ENCODE peak calls at places on chromosomes 2 and 18, in five cellular contexts. D, L, G, C and E are unnamed samples.
A peak's percentile ranks its signal among the peaks of the same experiment; 100 is the strongest.

GRCh38 chr2:2484301-2484700 is 153.2 kb upstream of the MYT1L start:
- DNase-seq in D (no peak), L (no peak), G (no peak), C (no peak), E (no peak)

GRCh38 chr18:1014496-1014895 is 109.8 kb downstream of the ADCYAP1 start:
- DNase-seq in D (no peak), L (no peak), G (no peak), C (no peak), E (no peak)

GRCh38 chr2:151927501-151928221 is 99.4 kb upstream of the ARL5A start:
- DNase-seq in D (no peak), L (no peak), G (peak; percentile 18), C (no peak), E (no peak)

GRCh38 chr2:179096090-179096489 is 46.2 kb upstream of the CCDC141 start:
- DNase-seq in D (no peak), L (no peak), G (no peak), C (no peak), E (no peak)

GRCh38 chr2:23606968-23607367 is 222.0 kb downstream of the KLHL29 start:
- DNase-seq in D (no peak), L (no peak), G (peak; percentile 17), C (no peak), E (no peak)

GRCh38 chr2:23658466-23658942 is 268.4 kb downstream of the ATAD2B start:
- DNase-seq in D (peak; percentile 35), L (no peak), G (no peak), C (no peak), E (no peak)

GRCh38 chr2:143163499-143163898 is 34.3 kb downstream of the ARHGAP15 start:
- DNase-seq in D (no peak), L (no peak), G (no peak), C (no peak), E (no peak)

GRCh38 chr2:217625475-217626245 is 377.1 kb downstream of the TNS1 start:
- DNase-seq in D (no peak), L (no peak), G (no peak), C (no peak), E (no peak)

GRCh38 chr2:122519366-122519765 is 763.9 kb downstream of the TSN start:
- DNase-seq in D (no peak), L (no peak), G (peak; percentile 4), C (no peak), E (no peak)

GRCh38 chr2:72178551-72178950 is 30.9 kb upstream of the CYP26B1 start:
- DNase-seq in D (no peak), L (no peak), G (no peak), C (no peak), E (no peak)

GRCh38 chr2:84875213-84875560 is 5.7 kb downstream of the TRABD2A start:
- DNase-seq in D (no peak), L (no peak), G (no peak), C (no peak), E (no peak)

GRCh38 chr18:58354051-58354450 is 274.8 kb downstream of the ALPK2 start:
- DNase-seq in D (no peak), L (no peak), G (no peak), C (no peak), E (no peak)

GRCh38 chr2:105671156-105671555 is 73.6 kb upstream of the NCK2 start:
- DNase-seq in D (peak; percentile 43), L (peak; percentile 25), G (no peak), C (no peak), E (no peak)

GRCh38 chr2:241843321-241844065 is 15.2 kb downstream of the PDCD1 start:
- DNase-seq in D (no peak), L (peak; percentile 35), G (no peak), C (no peak), E (no peak)

GRCh38 chr2:9089831-9090230 is 86.3 kb upstream of the MBOAT2 start:
- DNase-seq in D (no peak), L (no peak), G (no peak), C (no peak), E (no peak)

GRCh38 chr2:130370490-130370889 is 14.6 kb downstream of the PTPN18 start:
- DNase-seq in D (no peak), L (no peak), G (no peak), C (no peak), E (no peak)

GRCh38 chr2:241268716-241269445 is 46.6 kb downstream of the HDLBP start:
- DNase-seq in D (no peak), L (no peak), G (no peak), C (no peak), E (no peak)

GRCh38 chr2:233563663-233564430 is 2.7 kb downstream of the USP40 start:
- DNase-seq in D (no peak), L (no peak), G (no peak), C (no peak), E (no peak)

GRCh38 chr2:216522892-216523502 is 24.4 kb downstream of the RPL37A start:
- DNase-seq in D (no peak), L (no peak), G (no peak), C (no peak), E (no peak)

GRCh38 chr2:239905884-239906654 is 119.1 kb downstream of the NDUFA10 start:
- DNase-seq in D (no peak), L (no peak), G (no peak), C (no peak), E (no peak)

GRCh38 chr2:136207030-136207623 is 89.2 kb upstream of the CXCR4 start:
- DNase-seq in D (no peak), L (no peak), G (no peak), C (no peak), E (no peak)

GRCh38 chr2:84175340-84175739 is 283.7 kb downstream of the SUCLG1 start:
- DNase-seq in D (no peak), L (no peak), G (no peak), C (no peak), E (no peak)

GRCh38 chr18:44682871-44683221 is 2.2 kb downstream of the SETBP1 start:
- DNase-seq in D (no peak), L (peak; percentile 63), G (no peak), C (no peak), E (no peak)

GRCh38 chr2:74921236-74921736 is 37.2 kb upstream of the POLE4 start:
- DNase-seq in D (no peak), L (no peak), G (no peak), C (no peak), E (no peak)

GRCh38 chr2:74922592-74923227 is 35.7 kb upstream of the POLE4 start:
- DNase-seq in D (no peak), L (no peak), G (no peak), C (no peak), E (no peak)

GRCh38 chr2:74916394-74916793 is 42.0 kb upstream of the POLE4 start:
- DNase-seq in D (no peak), L (no peak), G (no peak), C (no peak), E (no peak)

GRCh38 chr2:74917702-74918619 is 40.5 kb upstream of the POLE4 start:
- DNase-seq in D (no peak), L (no peak), G (peak; percentile 22), C (no peak), E (no peak)

GRCh38 chr2:74919827-74920226 is 38.6 kb upstream of the POLE4 start:
- DNase-seq in D (peak; percentile 52), L (peak; percentile 39), G (peak; percentile 83), C (peak; percentile 38), E (peak; percentile 89)
- TF ChIP-seq CTCF in D (peak; percentile 79), L (peak; percentile 57), G (peak; percentile 95), C (peak; percentile 67), E (peak; percentile 96)

DNA sequence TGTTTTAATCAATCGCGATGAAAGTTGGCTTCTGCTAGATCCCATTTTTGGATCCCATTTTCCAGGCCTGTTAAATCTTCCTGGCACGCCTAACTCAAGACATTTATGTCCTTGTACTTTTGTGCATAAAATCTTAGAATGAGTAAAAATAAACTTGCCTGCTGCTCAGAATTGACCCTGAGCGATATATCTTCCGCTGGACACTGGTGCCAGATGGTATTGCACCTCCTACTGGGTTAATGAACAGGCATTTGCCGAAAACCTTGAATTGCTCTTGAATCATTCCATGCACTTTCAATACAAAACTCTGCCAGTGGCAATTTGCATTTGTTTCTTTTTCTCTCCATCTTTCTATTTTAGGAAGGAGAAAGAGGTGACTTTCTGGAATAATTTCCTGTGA is 60.1 kb upstream of the MGAT5 start:
- DNase-seq in D (no peak), L (no peak), G (no peak), C (no peak), E (no peak)
- TF ChIP-seq CTCF in D (no peak), L (no peak), G (no peak), C (peak; percentile 29), E (no peak)

GRCh38 chr2:170226216-170226615 is 48.3 kb downstream of the MYO3B start:
- DNase-seq in D (no peak), L (no peak), G (no peak), C (no peak), E (no peak)

GRCh38 chr2:170222842-170223241 is 44.9 kb downstream of the MYO3B start:
- DNase-seq in D (no peak), L (no peak), G (no peak), C (no peak), E (no peak)

GRCh38 chr2:170227467-170228075 is 49.6 kb downstream of the MYO3B start:
- DNase-seq in D (no peak), L (no peak), G (no peak), C (no peak), E (no peak)

GRCh38 chr2:170222298-170222697 is 44.4 kb downstream of the MYO3B start:
- DNase-seq in D (no peak), L (no peak), G (no peak), C (no peak), E (no peak)

GRCh38 chr2:170224692-170225091 is 46.7 kb downstream of the MYO3B start:
- DNase-seq in D (no peak), L (no peak), G (no peak), C (no peak), E (peak; percentile 39)
- TF ChIP-seq CTCF in D (no peak), L (no peak), G (no peak), C (no peak), E (no peak)

DNA sequence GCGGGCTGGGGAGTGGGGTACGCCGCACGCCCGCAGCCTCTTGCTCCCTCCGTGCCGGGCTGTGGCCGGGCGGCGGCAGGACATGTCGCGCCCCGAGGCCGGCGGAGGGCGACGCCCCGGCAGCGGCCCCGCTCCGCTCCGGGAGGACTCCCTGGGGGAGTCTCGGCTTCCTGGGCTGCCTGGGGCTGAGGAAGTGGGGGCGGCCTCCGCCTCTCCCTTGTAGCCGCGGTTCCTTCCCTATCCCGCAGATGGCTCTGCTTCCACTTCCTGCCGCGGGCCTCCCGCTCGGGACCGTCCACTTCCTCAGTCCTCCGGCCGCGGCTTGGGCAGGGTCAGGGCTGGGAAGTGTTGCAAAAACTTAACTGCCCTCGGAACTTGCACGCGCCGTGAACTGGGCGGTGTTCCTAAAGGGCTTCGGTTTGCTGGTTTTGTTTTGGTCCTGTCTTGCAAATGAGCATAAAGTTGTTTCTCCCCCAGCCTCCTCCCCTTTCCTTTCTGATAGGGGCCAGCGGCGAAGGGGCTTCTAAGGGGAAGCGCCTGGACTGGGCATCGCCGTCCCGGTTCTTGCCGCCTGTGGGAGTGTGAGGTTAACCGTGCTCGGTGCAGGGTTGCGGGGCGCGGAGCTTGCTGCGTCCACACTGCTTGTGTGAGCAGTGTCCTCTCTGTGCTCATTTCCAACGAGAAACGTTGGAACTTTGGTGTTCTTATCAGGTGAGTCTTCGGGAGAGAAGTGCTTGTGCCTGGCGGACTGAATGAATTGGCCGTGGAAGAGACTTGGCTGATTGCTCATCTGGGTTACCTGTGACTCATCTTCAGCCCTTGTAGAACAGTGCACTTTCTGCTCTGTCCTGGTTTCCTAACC is 600 bp downstream of the RALB start:
- DNase-seq in D (peak; percentile 89), L (peak; percentile 84), G (peak; percentile 70), C (no peak), E (peak; percentile 84)
- TF ChIP-seq CTCF in D (peak; percentile 51), L (peak; percentile 50), G (peak; percentile 14), C (no peak), E (no peak)

GRCh38 chr18:79601234-79601633 is 78.4 kb upstream of the CTDP1 start:
- DNase-seq in D (no peak), L (no peak), G (no peak), C (no peak), E (no peak)
- TF ChIP-seq CTCF in D (no peak), L (no peak), G (no peak), C (no peak), E (no peak)